ENCODE peak calls at places on chromosomes 13 and 19, in four cellular contexts. Y, D, O and A are unnamed samples.

GRCh38 chr13:44198826-44199225 is 174.8 kb upstream of the SERP2 start:
- DNase-seq in Y (no peak), D (no peak), O (no peak), A (no peak)

GRCh38 chr13:112791662-112792440 is 102.0 kb downstream of the ATP11A start:
- DNase-seq in Y (peak), O (no peak), D (no peak), A (peak)

GRCh38 chr13:47897411-47898050 is 103.5 kb downstream of the SUCLA2 start:
- DNase-seq in O (no peak), Y (no peak), D (no peak), A (no peak)

GRCh38 chr13:113589961-113590339 is 5.4 kb downstream of the TFDP1 start:
- DNase-seq in D (peak), Y (peak), O (peak), A (no peak)

GRCh38 chr13:31310781-31311180 is 111.0 kb downstream of the B3GLCT start:
- DNase-seq in Y (no peak), D (no peak), O (no peak), A (no peak)

GRCh38 chr13:40440990-40441820 is 225.2 kb downstream of the FOXO1 start:
- DNase-seq in Y (peak), O (peak), D (peak), A (peak)

GRCh38 chr19:23790641-23791488 is 32.2 kb upstream of the ZNF681 start:
- DNase-seq in Y (no peak), O (no peak), D (no peak), A (no peak)

GRCh38 chr19:10122066-10122465 is 2.4 kb upstream of the EIF3G start:
- DNase-seq in Y (no peak), O (no peak), D (no peak), A (no peak)

GRCh38 chr13:98524391-98524790 is 52.5 kb downstream of the STK24 start:
- DNase-seq in O (no peak), Y (no peak), D (no peak), A (no peak)

DNA sequence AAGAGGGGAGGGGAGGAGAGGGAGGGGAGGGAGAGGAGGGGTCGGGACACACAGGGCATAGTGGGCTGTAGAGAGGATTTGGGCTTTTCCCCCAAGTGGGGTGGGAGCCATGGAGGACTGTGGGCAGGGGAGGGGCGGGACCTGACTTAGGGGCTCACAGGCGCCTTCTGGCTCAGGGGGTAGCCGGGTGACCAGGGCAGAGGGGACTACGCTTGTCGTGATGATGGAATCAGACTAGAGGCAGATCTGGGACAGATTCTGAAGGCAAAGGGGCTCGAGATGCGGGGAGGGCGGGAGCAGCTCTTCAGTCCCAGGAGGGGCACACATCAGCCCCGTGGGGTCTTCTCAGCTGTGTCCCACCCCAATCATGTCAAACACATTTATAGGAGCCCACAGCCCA is 13.5 kb downstream of the NDUFA11 start:
- DNase-seq in D (no peak), Y (no peak), O (no peak), A (no peak)
- TF ChIP-seq POLR2A in D (no peak), Y (no peak), O (no peak), A (no peak)

GRCh38 chr13:71089105-71089504 is 777.9 kb downstream of the DACH1 start:
- DNase-seq in O (no peak), D (no peak), Y (no peak), A (no peak)

GRCh38 chr13:71087006-71087405 is 780.0 kb downstream of the DACH1 start:
- DNase-seq in O (no peak), D (no peak), Y (no peak), A (no peak)

GRCh38 chr13:71087432-71087831 is 779.6 kb downstream of the DACH1 start:
- DNase-seq in O (no peak), Y (no peak), D (no peak), A (no peak)
- H3K4me3 ChIP-seq in O (no peak), Y (no peak), D (no peak), A (no peak)

GRCh38 chr19:58515259-58515658 is 3.5 kb upstream of the SLC27A5 start:
- DNase-seq in Y (no peak), D (no peak), O (no peak), A (no peak)
- TF ChIP-seq CTCF in Y (no peak), D (no peak), O (no peak), A (no peak)

DNA sequence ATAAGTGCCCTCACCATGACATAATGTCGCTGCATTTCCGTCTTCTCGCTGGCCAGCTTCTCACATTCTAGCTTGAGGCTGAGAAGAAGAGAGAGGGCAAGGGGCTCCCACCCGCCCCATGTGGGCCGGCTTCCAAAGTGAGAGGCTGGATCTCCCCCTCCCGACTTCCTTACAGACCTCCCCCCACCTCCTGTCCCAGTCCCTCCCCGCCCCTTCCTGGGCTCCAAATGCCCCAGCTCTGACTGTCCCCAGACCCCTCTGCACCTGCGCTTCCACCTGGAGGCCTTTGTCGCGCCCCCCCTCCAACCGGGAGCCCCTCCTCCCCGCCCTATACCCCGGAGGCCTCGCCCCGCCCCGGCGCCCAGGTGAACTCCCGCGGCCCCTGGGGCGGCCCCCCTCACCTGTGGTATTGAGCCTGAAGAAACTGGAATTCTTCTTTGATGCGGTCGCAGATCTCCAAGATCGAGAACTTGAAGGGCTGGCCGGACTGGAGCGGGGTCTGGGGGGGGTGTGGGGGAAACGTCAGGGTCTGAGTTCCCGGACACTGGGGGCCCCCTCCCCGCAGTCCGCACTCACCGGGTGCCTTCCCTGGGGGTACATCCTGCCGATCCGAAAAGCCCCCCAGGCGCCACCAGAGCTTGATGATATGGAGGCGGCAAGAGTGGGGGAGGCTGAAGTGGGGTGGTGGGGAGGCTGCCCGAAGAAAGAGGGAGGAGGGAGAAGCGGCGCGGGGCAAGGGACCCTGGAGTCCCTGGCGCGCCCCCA is 593 bp downstream of the TLE2 start:
- DNase-seq in Y (no peak), D (no peak), O (no peak), A (no peak)
- TF ChIP-seq POLR2A in Y (no peak), D (no peak), O (no peak), A (no peak)

GRCh38 chr13:106532111-106532929 is 3.1 kb downstream of the EFNB2 start:
- DNase-seq in Y (no peak), O (peak), D (no peak), A (no peak)

GRCh38 chr13:106530907-106531520 is 4.4 kb downstream of the EFNB2 start:
- DNase-seq in O (no peak), Y (no peak), D (no peak), A (no peak)

GRCh38 chr13:106529415-106530208 is 5.8 kb downstream of the EFNB2 start:
- DNase-seq in O (no peak), Y (no peak), D (no peak), A (no peak)

GRCh38 chr13:106528711-106529414 is 6.6 kb downstream of the EFNB2 start:
- DNase-seq in D (no peak), O (no peak), Y (no peak), A (no peak)

GRCh38 chr13:106530209-106530906 is 5.1 kb downstream of the EFNB2 start:
- DNase-seq in O (no peak), D (no peak), Y (no peak), A (no peak)
- H3K4me3 ChIP-seq in O (no peak), D (no peak), Y (peak), A (no peak)

DNA sequence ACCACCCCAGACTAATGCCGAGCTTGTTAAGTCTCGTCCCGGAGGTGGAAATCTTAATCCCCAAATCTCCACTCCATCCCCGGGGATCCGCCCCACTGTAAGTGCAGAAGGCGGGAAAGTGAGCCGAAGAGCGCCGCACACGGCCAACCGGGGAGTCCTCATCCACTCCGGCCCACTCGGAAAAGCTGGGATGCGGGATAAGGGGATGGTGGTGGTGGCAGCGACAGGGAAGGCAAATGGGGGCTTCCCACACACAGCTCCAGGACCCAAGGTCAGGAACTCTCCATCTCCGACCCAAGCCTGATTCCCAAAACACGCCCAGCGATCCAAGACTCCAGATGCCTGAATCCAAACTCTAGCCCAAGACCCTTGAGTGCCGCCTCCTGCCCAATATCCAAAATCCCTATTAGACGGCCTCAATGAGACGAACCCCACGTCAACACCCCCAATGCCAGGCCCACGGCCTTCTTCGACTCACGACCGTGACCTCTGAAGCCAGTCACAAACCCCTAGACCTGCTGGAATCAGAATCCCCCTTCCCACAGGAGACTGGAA is 481 bp downstream of the FBL start:
- DNase-seq in O (no peak), Y (no peak), D (no peak), A (no peak)
- TF ChIP-seq CTCF in O (no peak), Y (no peak), D (no peak), A (no peak)

GRCh38 chr19:12993562-12993961 is 1.7 kb upstream of the NFIX start:
- DNase-seq in O (no peak), Y (no peak), D (no peak), A (no peak)

GRCh38 chr19:12996542-12997094 is 1.3 kb downstream of the NFIX start:
- DNase-seq in Y (peak), D (no peak), O (no peak), A (peak)

GRCh38 chr19:12992729-12993128 is 2.5 kb upstream of the NFIX start:
- DNase-seq in Y (no peak), O (no peak), D (no peak), A (no peak)

GRCh38 chr19:12995596-12996541 is 594 bp downstream of the NFIX start:
- DNase-seq in Y (no peak), O (no peak), D (no peak), A (no peak)

GRCh38 chr19:12994701-12995595 is at the start of gene NFIX:
- DNase-seq in O (peak), Y (peak), D (peak), A (no peak)
- TF ChIP-seq POLR2A in O (no peak), Y (no peak), D (no peak), A (no peak)

GRCh38 chr13:33637978-33638743 is 179.8 kb upstream of the RFC3 start:
- DNase-seq in Y (no peak), O (no peak), D (no peak), A (no peak)
- H3K4me3 ChIP-seq in Y (no peak), O (no peak), D (no peak), A (no peak)